ENCODE peak calls at places on chromosomes 5 and 9, in ten cellular contexts. T, B, H, W, M, I, C, J, D and G are unnamed samples.
A peak's percentile ranks its signal among the peaks of the same experiment; 100 is the strongest.

GRCh38 chr5:173592050-173592669 is 24.3 kb downstream of the BOD1 start:
- DNase-seq in I (no peak), C (no peak), H (no peak), M (peak; percentile 55), D (no peak), W (no peak), B (peak; percentile 65), J (no peak), T (no peak), G (no peak)

GRCh38 chr5:129622531-129622930 is 125.4 kb upstream of the MINAR2 start:
- DNase-seq in W (no peak), T (no peak), C (no peak), H (no peak), B (no peak), D (no peak), I (no peak), J (no peak), M (no peak), G (no peak)

GRCh38 chr9:110971234-110971633 is 67.0 kb downstream of the LPAR1 start:
- DNase-seq in C (no peak), H (no peak), B (no peak), M (no peak), D (no peak), I (no peak), T (no peak), J (no peak), W (no peak), G (no peak)

GRCh38 chr9:36802171-36802920 is 229.7 kb downstream of the MELK start:
- DNase-seq in D (no peak), B (peak; percentile 25), C (no peak), I (no peak), W (no peak), H (no peak), T (no peak), J (no peak), M (no peak), G (peak; percentile 12)

GRCh38 chr9:97767891-97768290 is 70.8 kb upstream of the XPA start:
- DNase-seq in H (no peak), M (no peak), J (no peak), B (no peak), T (no peak), C (no peak), D (no peak), W (no peak), I (no peak), G (no peak)

GRCh38 chr5:65986050-65986451 is 59.7 kb downstream of the ERBIN start:
- DNase-seq in T (no peak), C (no peak), W (no peak), B (no peak), D (no peak), I (no peak), H (no peak), J (peak; percentile 19), M (no peak), G (no peak)

GRCh38 chr9:36911601-36912412 is 122.3 kb downstream of the PAX5 start:
- DNase-seq in M (peak; percentile 36), I (no peak), T (no peak), J (no peak), B (no peak), H (no peak), C (peak; percentile 77), D (no peak), W (no peak), G (no peak)

GRCh38 chr9:2771661-2772060 is 54.4 kb downstream of the KCNV2 start:
- DNase-seq in M (no peak), B (no peak), H (no peak), W (no peak), T (no peak), I (no peak), C (no peak), D (no peak), J (no peak), G (no peak)

GRCh38 chr5:622946-623522 is 10.9 kb downstream of the CEP72 start:
- DNase-seq in J (no peak), M (no peak), B (no peak), D (no peak), I (no peak), H (no peak), T (no peak), C (no peak), W (no peak), G (peak; percentile 2)

GRCh38 chr5:57209316-57210040 is 35.6 kb downstream of the GPBP1 start:
- DNase-seq in H (no peak), D (no peak), B (no peak), T (no peak), J (no peak), W (no peak), C (no peak), M (peak; percentile 54), I (no peak), G (no peak)

GRCh38 chr5:127723571-127723970 is 20.4 kb downstream of the CCDC192 start:
- DNase-seq in M (peak; percentile 84), J (peak; percentile 81), B (peak; percentile 26), H (no peak), C (no peak), T (no peak), W (no peak), D (no peak), I (no peak), G (peak; percentile 71)

GRCh38 chr9:114288233-114289051 is 34.5 kb upstream of the ORM1 start:
- DNase-seq in D (peak; percentile 8), B (peak; percentile 73), T (peak; percentile 3), C (peak; percentile 79), I (peak; percentile 15), W (peak; percentile 17), H (no peak), M (no peak), J (no peak), G (peak; percentile 11)

GRCh38 chr9:76905661-76905983 is 292 bp downstream of the PRUNE2 start:
- DNase-seq in B (no peak), H (no peak), D (no peak), C (no peak), T (no peak), M (no peak), J (no peak), I (no peak), W (no peak), G (no peak)

GRCh38 chr9:99004115-99004514 is 60.4 kb downstream of the COL15A1 start:
- DNase-seq in I (no peak), W (no peak), M (no peak), C (no peak), D (no peak), H (no peak), J (no peak), B (no peak), T (no peak), G (no peak)

GRCh38 chr5:97838214-97838613 is 655.2 kb upstream of the RIOK2 start:
- DNase-seq in I (no peak), W (no peak), H (no peak), C (no peak), T (no peak), B (peak; percentile 6), J (peak; percentile 96), D (no peak), M (peak; percentile 70), G (no peak)

DNA sequence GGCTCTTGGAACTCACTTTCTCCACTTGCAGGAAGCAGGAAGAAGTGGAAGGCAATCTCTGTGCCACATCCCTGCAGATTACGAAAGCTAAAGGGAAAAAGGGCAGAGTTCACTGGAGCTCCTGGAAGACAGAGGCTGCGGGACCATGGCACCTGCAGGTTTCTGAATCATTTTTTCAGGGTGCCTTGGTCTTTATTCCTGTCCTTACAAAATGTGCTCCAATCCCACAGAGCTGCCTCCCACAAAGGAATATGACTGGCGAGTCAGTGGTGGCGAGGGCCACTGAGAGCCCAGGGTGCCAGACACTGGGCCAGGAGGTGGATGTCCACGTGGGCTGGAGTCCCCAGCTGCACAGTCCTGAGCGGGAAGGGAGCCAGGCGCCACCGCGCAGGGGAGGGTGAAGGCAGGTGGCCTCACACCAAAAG is 183.0 kb downstream of the FANCC start:
- DNase-seq in I (no peak), M (no peak), C (no peak), D (peak; percentile 71), H (no peak), T (no peak), B (no peak), W (no peak), J (no peak), G (no peak)
- TF ChIP-seq POLR2A in I (no peak), M (no peak), C (no peak), D (no peak), H (no peak), T (no peak), B (no peak), W (no peak), J (no peak), G (no peak)

DNA sequence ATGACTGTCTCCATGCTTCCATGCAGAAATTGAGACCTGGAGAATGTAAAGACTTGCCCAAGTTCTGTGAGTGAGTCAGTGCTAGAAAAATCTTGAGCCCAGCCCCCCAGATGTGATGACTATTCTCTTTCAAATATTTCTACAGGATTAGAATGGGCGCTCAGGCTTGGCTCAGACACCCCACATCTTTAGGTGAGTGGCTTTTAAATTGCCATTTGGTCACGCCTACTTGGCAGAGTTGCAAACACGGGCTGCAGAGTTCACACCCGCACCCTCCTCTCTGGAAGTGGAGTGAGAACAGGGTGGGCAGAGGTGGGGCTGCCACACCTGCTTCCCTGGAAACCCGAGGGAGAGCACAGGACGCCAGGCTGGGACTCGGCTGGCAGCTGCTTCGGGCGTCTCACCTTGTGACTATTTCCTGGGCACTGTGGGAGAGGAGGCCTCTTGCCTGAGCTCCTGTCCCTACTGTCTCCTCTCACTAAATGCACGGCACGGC is 37.6 kb downstream of the ROPN1L start:
- DNase-seq in M (no peak), T (no peak), J (no peak), B (peak; percentile 53), W (no peak), C (no peak), D (no peak), H (no peak), I (no peak), G (no peak)
- TF ChIP-seq POLR2A in M (no peak), T (no peak), J (no peak), B (no peak), W (no peak), C (no peak), D (no peak), H (no peak), I (no peak), G (no peak)

DNA sequence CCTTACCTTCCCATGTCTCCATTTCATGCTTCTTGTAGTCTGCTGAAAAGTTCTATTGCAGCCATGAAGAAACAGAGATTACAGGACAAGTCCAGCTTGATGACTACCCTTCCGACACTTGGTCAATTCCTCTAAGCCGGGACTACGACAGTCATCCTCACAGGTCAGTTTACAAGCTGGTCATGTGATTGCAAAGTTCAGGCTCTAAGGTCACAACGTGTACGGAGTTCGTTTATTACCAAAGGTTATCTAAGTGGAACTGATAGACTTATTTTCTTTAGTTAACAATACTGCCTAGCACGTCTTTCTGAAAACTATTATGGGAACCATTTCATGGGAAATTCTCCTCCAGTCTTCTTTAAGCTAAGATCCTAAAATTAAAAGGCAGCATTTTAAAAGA is 88.5 kb upstream of the NR5A1 start:
- DNase-seq in D (no peak), M (no peak), W (no peak), C (no peak), B (peak; percentile 16), J (no peak), T (no peak), H (no peak), I (no peak), G (no peak)
- TF ChIP-seq POLR2A in D (no peak), M (no peak), W (no peak), C (no peak), B (no peak), J (no peak), T (no peak), H (no peak), I (no peak), G (no peak)

GRCh38 chr9:134065720-134066419 is 2.0 kb downstream of the BRD3 start:
- DNase-seq in B (no peak), W (no peak), J (peak; percentile 62), H (no peak), I (peak; percentile 17), M (peak; percentile 82), C (peak; percentile 85), T (no peak), D (peak; percentile 47), G (no peak)
- TF ChIP-seq POLR2A in B (no peak), W (no peak), J (no peak), H (no peak), I (no peak), M (no peak), C (no peak), T (no peak), D (peak; percentile 49), G (no peak)